ENCODE peak calls at places on chromosomes 5 and 9, in nine cellular contexts. F is trophoblast cell, P is astrocyte, J is IMR-90, W is HCT116, H is mesenchymal stem cell, B is neural progenitor cell, A is A549, R is PC-3. V is an unnamed sample.

GRCh38 chr5:35151151-35151920 is 79.0 kb downstream of the PRLR start:
- DNase-seq in F (no peak), P (no peak), J (peak; percentile 9), W (no peak), H (peak; percentile 15), B (peak; percentile 11), A (no peak), R (no peak), V (no peak)

GRCh38 chr5:153157156-153157555 is 333.3 kb upstream of the GRIA1 start:
- DNase-seq in F (no peak), P (peak; percentile 78), J (no peak), W (no peak), H (peak; percentile 14), B (no peak), A (no peak), R (no peak), V (no peak)

GRCh38 chr5:125083932-125084331 is 337.5 kb upstream of the ZNF608 start:
- DNase-seq in F (peak; percentile 14), P (peak; percentile 82), J (peak; percentile 93), W (no peak), H (peak; percentile 60), B (no peak), A (no peak), R (peak; percentile 14), V (no peak)

GRCh38 chr5:156715287-156715686 is 134.8 kb upstream of the PPP1R2B start:
- DNase-seq in F (no peak), P (peak; percentile 36), J (no peak), W (no peak), H (no peak), B (peak; percentile 20), A (no peak), R (no peak), V (no peak)

GRCh38 chr5:5271606-5272321 is 131.6 kb downstream of the ADAMTS16 start:
- DNase-seq in F (no peak), P (peak; percentile 89), J (no peak), W (no peak), H (peak; percentile 26), B (peak; percentile 10), A (no peak), R (peak; percentile 24), V (peak; percentile 2)

GRCh38 chr9:543478-543877 is 298.0 kb upstream of the DMRT1 start:
- DNase-seq in F (no peak), P (no peak), J (no peak), W (no peak), H (no peak), B (no peak), A (no peak), R (no peak), V (no peak)

GRCh38 chr9:70257991-70258691 is 637 bp upstream of the SMC5 start:
- DNase-seq in F (peak; percentile 57), P (peak; percentile 57), J (peak; percentile 48), W (peak; percentile 0), H (peak; percentile 72), B (peak; percentile 65), A (no peak), R (no peak), V (no peak)

GRCh38 chr9:28981129-28981528 is 1407.8 kb upstream of the C9orf72 start:
- DNase-seq in F (no peak), P (no peak), J (no peak), W (no peak), H (peak; percentile 23), B (no peak), A (no peak), R (no peak), V (no peak)

GRCh38 chr9:117720555-117720954 is 16.4 kb downstream of the TLR4 start:
- DNase-seq in F (no peak), P (no peak), J (no peak), W (no peak), H (peak; percentile 25), B (no peak), A (no peak), R (no peak), V (no peak)

GRCh38 chr5:33662721-33663435 is 222.1 kb downstream of the TARS1 start:
- DNase-seq in F (no peak), P (peak; percentile 51), J (peak; percentile 76), W (no peak), H (no peak), B (no peak), A (no peak), R (no peak), V (no peak)

GRCh38 chr5:132823481-132824050 is 6.9 kb downstream of the SHROOM1 start:
- DNase-seq in F (no peak), P (no peak), J (no peak), W (no peak), H (no peak), B (no peak), A (no peak), R (no peak), V (no peak)

GRCh38 chr5:6869677-6870076 is 156.4 kb downstream of the TENT4A start:
- DNase-seq in F (no peak), P (no peak), J (no peak), W (no peak), H (no peak), B (no peak), A (no peak), R (no peak), V (no peak)
- H3K4me2 ChIP-seq in F (no peak overlapping the region), P (no peak overlapping the region), J (no peak overlapping the region), W (no peak overlapping the region), H (no peak overlapping the region), B (no peak overlapping the region), A (no peak overlapping the region), R (no peak overlapping the region), V (no peak overlapping the region)

DNA sequence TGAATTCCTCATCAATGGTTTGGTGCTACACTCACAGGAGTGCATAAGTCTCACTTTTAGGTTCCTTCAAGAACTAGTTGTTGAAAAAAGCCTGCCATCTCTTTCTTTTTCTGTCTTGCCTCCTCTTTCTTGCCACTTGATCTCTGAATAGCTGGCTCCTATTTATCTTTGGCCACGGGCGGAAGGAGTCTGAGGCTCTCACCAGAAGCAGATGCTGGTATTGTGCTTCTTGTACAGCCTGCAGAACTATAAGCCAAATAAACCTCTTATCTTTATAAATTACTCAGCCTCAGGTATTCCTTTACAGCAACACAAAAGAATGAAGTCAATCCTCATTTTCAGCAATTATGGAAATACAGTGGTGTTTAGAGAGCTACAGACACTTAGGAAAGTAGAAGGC is 247.1 kb upstream of the PRR16 start:
- DNase-seq in F (peak; percentile 69), P (no peak), J (no peak), W (no peak), H (no peak), B (no peak), A (no peak), R (no peak), V (no peak)
- H3K4me2 ChIP-seq in F (no peak overlapping the region), P (no peak overlapping the region), J (no peak overlapping the region), W (no peak overlapping the region), H (no peak overlapping the region), B (no peak overlapping the region), A (no peak overlapping the region), R (no peak overlapping the region), V (no peak overlapping the region)

GRCh38 chr9:137371966-137372651 is 50.9 kb downstream of the EXD3 start:
- DNase-seq in F (no peak), P (no peak), J (no peak), W (no peak), H (no peak), B (no peak), A (no peak), R (no peak), V (no peak)
- H3K4me2 ChIP-seq in F (no peak overlapping the region), P (no peak overlapping the region), J (no peak overlapping the region), W (no peak overlapping the region), H (no peak overlapping the region), B (no peak overlapping the region), A (no peak overlapping the region), R (no peak overlapping the region), V (no peak overlapping the region)

GRCh38 chr9:136133191-136133958 is 14.7 kb upstream of the TMEM250 start:
- DNase-seq in F (no peak), P (no peak), J (no peak), W (no peak), H (peak; percentile 40), B (peak; percentile 91), A (peak; percentile 73), R (no peak), V (no peak)
- H3K4me2 ChIP-seq in F (peak overlapping the region; percentile 65), P (peak overlapping the region; percentile 82), J (peak overlapping the region; percentile 61), W (peak overlapping the region; percentile 72), H (peak overlapping the region; percentile 87), B (peak overlapping the region; percentile 84), A (peak overlapping the region; percentile 93), R (peak overlapping the region; percentile 26), V (no peak overlapping the region)

GRCh38 chr5:116573279-116573616 is 1.4 kb downstream of the SEMA6A start:
- DNase-seq in F (no peak), P (no peak), J (no peak), W (no peak), H (peak; percentile 56), B (peak; percentile 70), A (peak; percentile 9), R (no peak), V (peak; percentile 18)
- H3K4me2 ChIP-seq in F (peak overlapping the region; percentile 78), P (peak overlapping the region; percentile 87), J (peak overlapping the region; percentile 31), W (peak overlapping the region; percentile 85), H (peak overlapping the region; percentile 82), B (peak overlapping the region; percentile 91), A (peak overlapping the region; percentile 99), R (peak overlapping the region; percentile 92), V (peak overlapping the region; percentile 60)

DNA sequence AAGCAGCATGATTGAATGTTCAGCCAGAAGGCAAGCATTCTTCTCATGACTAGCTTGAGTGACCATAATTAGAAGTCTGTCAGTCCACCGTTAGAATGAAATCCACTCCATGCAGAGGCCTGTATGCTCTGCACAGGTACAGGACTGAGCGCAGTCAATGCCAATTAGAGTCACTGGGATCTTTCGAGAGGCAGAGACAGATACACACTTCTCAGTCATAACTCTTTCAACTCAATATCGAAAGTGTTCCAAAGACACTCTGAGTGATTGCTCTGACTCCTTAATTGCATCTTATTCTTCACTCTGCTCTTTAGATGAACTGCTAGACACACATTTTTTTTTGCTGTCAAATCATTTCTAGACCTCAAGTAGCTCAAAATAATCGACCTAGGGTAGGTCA is 203.6 kb downstream of the GABRB2 start:
- DNase-seq in F (no peak), P (no peak), J (no peak), W (no peak), H (no peak), B (no peak), A (no peak), R (no peak), V (no peak)
- H3K4me2 ChIP-seq in F (no peak overlapping the region), P (no peak overlapping the region), J (no peak overlapping the region), W (no peak overlapping the region), H (no peak overlapping the region), B (no peak overlapping the region), A (no peak overlapping the region), R (no peak overlapping the region), V (no peak overlapping the region)